ENCODE peak calls at places on chromosomes 12 and 14, in four cellular contexts. K, H, I and F are unnamed samples.
A peak's percentile ranks its signal among the peaks of the same experiment; 100 is the strongest.

GRCh38 chr14:92039073-92039719 is 663 bp downstream of the TRIP11 start:
- DNase-seq in H (no peak), K (peak; percentile 77), I (peak; percentile 65), F (peak; percentile 49)

GRCh38 chr12:93115646-93116045 is 186.6 kb upstream of the EEA1 start:
- DNase-seq in K (no peak), H (no peak), I (no peak), F (no peak)

GRCh38 chr12:20212658-20213387 is 155.5 kb upstream of the PDE3A start:
- DNase-seq in I (peak; percentile 61), H (no peak), K (no peak), F (peak; percentile 82)

GRCh38 chr12:7242176-7243101 is 53.0 kb downstream of the PEX5 start:
- DNase-seq in H (no peak), K (no peak), I (no peak), F (no peak)

GRCh38 chr12:49705479-49706267 is 1.5 kb downstream of the FMNL3 start:
- DNase-seq in H (no peak), K (peak; percentile 10), I (peak; percentile 20), F (no peak)

GRCh38 chr14:54867011-54867410 is 35.6 kb downstream of the GCH1 start:
- DNase-seq in K (no peak), H (no peak), I (peak; percentile 45), F (no peak)

GRCh38 chr14:85535316-85535715 is 5.4 kb downstream of the FLRT2 start:
- DNase-seq in I (no peak), H (no peak), K (no peak), F (no peak)

GRCh38 chr14:52348796-52349195 is 34.7 kb downstream of the PTGER2 start:
- DNase-seq in H (no peak), K (no peak), I (no peak), F (no peak)

GRCh38 chr14:33307691-33308369 is 369.2 kb downstream of the NPAS3 start:
- DNase-seq in H (no peak), K (no peak), I (peak; percentile 27), F (no peak)

GRCh38 chr14:77098470-77099353 is 654 bp downstream of the CIPC start:
- DNase-seq in I (peak; percentile 36), K (no peak), H (no peak), F (no peak)

GRCh38 chr14:73463411-73463810 is 5.1 kb upstream of the NUMB start:
- DNase-seq in K (peak; percentile 56), I (no peak), H (no peak), F (no peak)

GRCh38 chr14:24681056-24681455 is 47.1 kb upstream of the GZMB start:
- DNase-seq in I (no peak), H (no peak), K (no peak), F (no peak)

GRCh38 chr12:93497456-93497855 is 30.1 kb downstream of the MRPL42 start:
- DNase-seq in K (no peak), I (no peak), H (no peak), F (no peak)

DNA sequence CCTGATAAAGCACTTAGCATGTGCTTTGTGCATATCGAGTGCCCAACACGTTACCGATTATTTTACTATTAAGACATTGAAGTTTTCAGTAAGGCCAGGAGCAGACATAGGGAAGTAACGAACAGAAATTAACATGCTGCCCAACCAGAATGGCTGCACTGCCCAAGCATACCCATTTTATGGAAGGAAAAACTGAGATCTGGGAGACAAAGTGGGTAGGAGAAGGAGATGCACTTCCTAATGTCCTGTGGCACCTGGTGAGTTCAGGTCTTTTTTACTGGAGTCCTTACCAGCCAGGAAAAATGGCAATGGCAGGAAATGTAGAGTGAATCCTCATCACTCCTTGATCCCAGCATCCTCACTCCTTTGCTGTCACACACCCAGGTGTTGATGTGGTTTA is 768.5 kb downstream of the MED13L start:
- DNase-seq in H (no peak), I (no peak), K (no peak), F (no peak)
- TF ChIP-seq ZBTB33 in H (no peak), I (no peak), K (no peak), F (no peak)

GRCh38 chr12:68425998-68426397 is 93.8 kb upstream of the MDM1 start:
- DNase-seq in K (no peak), I (no peak), H (no peak), F (no peak)

GRCh38 chr12:68432622-68433021 is 100.5 kb upstream of the MDM1 start:
- DNase-seq in H (no peak), I (no peak), K (no peak), F (no peak)

GRCh38 chr12:68428211-68428610 is 96.0 kb upstream of the MDM1 start:
- DNase-seq in H (no peak), K (no peak), I (no peak), F (no peak)

GRCh38 chr12:68431786-68432185 is 99.6 kb upstream of the MDM1 start:
- DNase-seq in I (no peak), K (no peak), H (no peak), F (no peak)

GRCh38 chr12:68428724-68429580 is 96.8 kb upstream of the MDM1 start:
- DNase-seq in H (no peak), K (peak; percentile 5), I (no peak), F (no peak)
- TF ChIP-seq YY1 in H (no peak), K (no peak), I (no peak), F (no peak)

DNA sequence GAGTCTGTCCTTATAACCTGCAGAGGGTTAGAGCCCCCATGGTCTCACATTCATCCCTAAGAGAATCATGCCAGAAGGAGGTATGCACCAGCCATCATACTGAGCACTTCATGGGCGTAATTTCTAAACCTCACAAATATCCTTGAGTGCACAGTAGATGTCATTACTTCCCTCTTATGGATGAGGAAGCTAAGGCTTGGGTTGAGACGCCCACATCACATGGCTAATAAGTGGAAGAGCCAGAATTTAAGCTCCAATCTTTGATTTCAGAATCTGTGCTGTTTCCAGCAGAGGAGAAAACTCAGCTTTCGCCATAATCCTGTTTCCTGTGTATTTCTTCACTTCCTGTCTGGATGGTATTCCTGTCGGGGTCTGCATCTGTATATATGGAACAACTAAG is 5.0 kb downstream of the ISCU start:
- DNase-seq in H (no peak), I (no peak), K (no peak), F (no peak)
- H3K36me3 ChIP-seq in H (peaks cover 6% of the 10 kb centered on the region), I (peaks cover 57% of the 10 kb centered on the region), K (peaks cover 55% of the 10 kb centered on the region), F (peaks cover 26% of the 10 kb centered on the region)

DNA sequence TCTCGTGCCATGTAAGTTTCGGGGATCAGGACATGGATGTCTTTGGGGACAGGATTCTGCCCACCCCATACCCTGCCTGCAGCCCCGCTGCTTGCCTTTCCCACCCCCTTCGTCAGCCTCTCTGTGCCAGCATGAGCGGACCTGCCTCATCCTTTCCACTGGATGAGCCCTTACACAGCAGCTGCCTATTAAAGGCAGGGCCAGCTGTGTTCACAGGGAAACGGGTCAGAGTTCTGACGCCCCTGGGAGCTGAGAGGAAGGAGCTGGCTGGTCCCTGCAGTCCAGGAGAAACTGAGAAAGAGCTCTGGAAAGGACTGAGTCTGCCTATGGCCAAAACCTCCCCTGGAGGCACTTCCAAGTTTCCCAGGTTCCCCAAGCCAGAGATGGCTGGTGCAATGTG is 83.5 kb upstream of the NCOR2 start:
- DNase-seq in H (no peak), I (no peak), K (no peak), F (no peak)
- TF ChIP-seq ZBTB33 in H (no peak), I (no peak), K (no peak), F (no peak)

GRCh38 chr12:30286345-30286926 is 409.2 kb downstream of the IPO8 start:
- DNase-seq in H (no peak), K (peak; percentile 6), I (peak; percentile 24), F (peak; percentile 22)
- TF ChIP-seq YY1 in H (no peak), K (no peak), I (no peak), F (no peak)

DNA sequence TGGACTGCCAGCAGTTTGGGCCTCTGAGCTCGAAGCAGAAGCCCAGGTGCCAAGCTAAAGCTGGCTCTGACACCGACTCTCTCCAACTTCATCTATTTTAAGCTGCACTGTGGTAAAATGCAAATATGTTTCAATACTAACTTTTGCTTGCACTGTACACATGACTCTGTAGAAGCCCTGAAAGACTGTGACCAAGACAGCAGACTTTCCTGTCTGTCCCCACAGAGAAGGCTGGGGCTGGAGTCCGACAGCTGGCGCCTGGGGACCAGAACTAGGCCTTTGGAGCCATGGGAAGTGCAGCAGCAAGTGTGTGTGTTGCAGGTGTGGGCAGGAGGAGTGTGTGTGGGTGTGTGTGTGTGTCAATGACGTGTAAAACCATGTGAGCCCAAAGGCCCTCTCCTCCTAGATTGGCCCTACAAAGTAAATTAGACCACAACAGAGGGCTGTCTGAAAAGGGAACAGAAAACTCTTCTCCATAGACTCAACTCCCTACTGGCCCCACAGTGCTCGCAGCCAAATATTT is 16.4 kb upstream of the RAB35 start:
- DNase-seq in K (no peak), H (peak; percentile 92), I (no peak), F (no peak)
- H3K36me3 ChIP-seq in K (peaks cover 93% of the 10 kb centered on the region), H (peaks cover 54% of the 10 kb centered on the region), I (peaks cover 83% of the 10 kb centered on the region), F (peaks cover 75% of the 10 kb centered on the region)

GRCh38 chr14:104694991-104695659 is 5.7 kb downstream of the INF2 start:
- DNase-seq in I (no peak), K (no peak), H (no peak), F (no peak)
- TF ChIP-seq ZBTB33 in I (no peak), K (no peak), H (no peak), F (no peak)

GRCh38 chr14:105323663-105324062 is 9.1 kb downstream of the PACS2 start:
- DNase-seq in K (no peak), H (no peak), I (no peak), F (no peak)
- TF ChIP-seq YY1 in K (no peak), H (no peak), I (no peak), F (no peak)

GRCh38 chr14:65032319-65032718 is 45.6 kb downstream of the FNTB start:
- DNase-seq in I (no peak), H (no peak), K (no peak), F (no peak)
- H3K36me3 ChIP-seq in I (peaks cover 17% of the 10 kb centered on the region), H (peaks cover 3% of the 10 kb centered on the region), K (peaks cover 50% of the 10 kb centered on the region), F (peaks cover 28% of the 10 kb centered on the region)